ENCODE peak calls at places on chromosomes 13 and 19, in four cellular contexts. One of them, this sample, is unnamed.

GRCh38 chr13:99075268-99076191 is 97.7 kb upstream of the DOCK9 start:
- DNase-seq in nephron progenitor cell: no peak
- DNase-seq in tibial artery: no peak
- DNase-seq in left ventricle myocardium inferior: no peak
- DNase-seq in this sample: no peak

GRCh38 chr19:53877361-53877766 is 4.6 kb upstream of the PRKCG start:
- DNase-seq in nephron progenitor cell: no peak
- DNase-seq in tibial artery: no peak
- DNase-seq in left ventricle myocardium inferior: no peak
- DNase-seq in this sample: no peak

GRCh38 chr19:32895384-32895783 is 25.8 kb upstream of the SLC7A9 start:
- DNase-seq in nephron progenitor cell: no peak
- DNase-seq in tibial artery: no peak
- DNase-seq in left ventricle myocardium inferior: no peak
- DNase-seq in this sample: no peak

GRCh38 chr13:40220299-40220935 is 446.0 kb downstream of the FOXO1 start:
- DNase-seq in nephron progenitor cell: no peak
- DNase-seq in tibial artery: no peak
- DNase-seq in left ventricle myocardium inferior: no peak
- DNase-seq in this sample: no peak

GRCh38 chr19:46821512-46822359 is 28.9 kb downstream of the AP2S1 start:
- DNase-seq in nephron progenitor cell: no peak
- DNase-seq in tibial artery: no peak
- DNase-seq in left ventricle myocardium inferior: peak
- DNase-seq in this sample: peak

GRCh38 chr13:30892966-30893365 is 13.1 kb upstream of the MEDAG start:
- DNase-seq in nephron progenitor cell: peak
- DNase-seq in tibial artery: peak
- DNase-seq in left ventricle myocardium inferior: no peak
- DNase-seq in this sample: no peak

GRCh38 chr19:28239270-28239669 is 973.7 kb downstream of the UQCRFS1 start:
- DNase-seq in nephron progenitor cell: peak
- DNase-seq in tibial artery: no peak
- DNase-seq in left ventricle myocardium inferior: no peak
- DNase-seq in this sample: no peak

GRCh38 chr19:14505488-14506239 is 9.7 kb upstream of the GIPC1 start:
- DNase-seq in nephron progenitor cell: peak
- DNase-seq in tibial artery: no peak
- DNase-seq in left ventricle myocardium inferior: no peak
- DNase-seq in this sample: peak

DNA sequence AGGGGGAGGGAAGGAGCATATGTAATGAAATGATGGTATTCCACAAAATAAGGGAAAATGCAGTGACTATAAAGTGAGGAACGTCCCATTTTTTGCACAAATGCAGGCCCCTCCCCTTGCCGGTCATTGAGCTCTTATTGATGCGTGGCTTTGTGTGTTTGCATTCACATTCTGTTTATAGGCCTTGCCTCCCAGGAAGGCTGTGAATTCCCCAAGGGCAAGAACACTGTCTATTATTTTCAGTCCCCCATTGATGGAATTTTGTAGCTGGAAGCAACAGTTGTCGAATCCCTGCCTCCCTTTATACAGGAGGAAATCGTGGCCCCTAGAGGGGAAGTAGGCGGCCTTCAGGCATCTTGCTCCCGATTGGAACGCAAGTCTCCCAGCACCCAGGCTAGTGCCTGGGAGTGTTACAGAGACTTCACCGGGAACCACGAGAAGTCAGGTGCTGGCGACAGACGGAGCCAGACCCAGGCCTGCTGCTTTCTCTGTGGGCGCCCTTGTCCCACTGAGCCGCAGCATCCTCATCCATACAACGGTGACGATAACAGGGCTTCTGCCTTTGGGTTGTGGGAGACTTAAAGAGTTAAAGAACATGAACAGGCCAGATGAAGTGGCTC is 6.9 kb downstream of the SBSN start:
- DNase-seq in nephron progenitor cell: no peak
- DNase-seq in tibial artery: no peak
- DNase-seq in left ventricle myocardium inferior: no peak
- DNase-seq in this sample: no peak
- TF ChIP-seq CTCF in nephron progenitor cell: no peak
- TF ChIP-seq CTCF in tibial artery: no peak
- TF ChIP-seq CTCF in left ventricle myocardium inferior: no peak
- TF ChIP-seq CTCF in this sample: no peak

DNA sequence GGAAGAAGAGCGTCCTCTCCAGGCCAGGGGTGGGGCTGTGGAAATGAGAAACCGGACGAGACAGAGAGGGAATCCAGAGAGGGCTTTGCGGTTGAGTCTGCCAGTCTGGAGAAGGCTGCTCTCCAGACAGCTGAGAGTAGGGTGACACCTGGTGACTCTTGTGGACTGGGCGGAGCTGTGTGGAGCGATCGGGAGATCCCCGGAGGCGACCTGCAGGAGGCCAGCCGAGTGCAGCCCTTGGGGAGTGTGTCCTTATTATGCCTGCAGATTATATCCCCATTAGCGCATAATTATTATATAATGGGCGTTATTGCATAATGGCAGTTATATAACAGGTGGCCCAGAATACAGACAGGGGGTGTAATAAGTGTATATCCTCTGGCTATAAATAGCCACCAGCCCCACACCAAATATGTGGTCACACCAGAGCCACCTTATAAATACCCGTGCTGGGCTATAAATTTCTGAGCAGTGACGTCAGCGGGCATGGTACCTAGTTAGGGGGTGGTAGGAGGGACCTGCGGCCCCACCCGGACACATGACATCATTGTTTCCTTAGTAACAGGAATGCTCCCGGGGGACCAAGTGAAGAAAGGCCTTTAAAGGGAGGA is 41.2 kb downstream of the NFIX start:
- DNase-seq in nephron progenitor cell: no peak
- DNase-seq in tibial artery: peak
- DNase-seq in left ventricle myocardium inferior: no peak
- DNase-seq in this sample: no peak
- TF ChIP-seq CTCF in nephron progenitor cell: no peak
- TF ChIP-seq CTCF in tibial artery: no peak
- TF ChIP-seq CTCF in left ventricle myocardium inferior: no peak
- TF ChIP-seq CTCF in this sample: no peak

GRCh38 chr19:41408256-41408655 is 10.6 kb downstream of the BCKDHA start:
- DNase-seq in nephron progenitor cell: no peak
- DNase-seq in tibial artery: no peak
- DNase-seq in left ventricle myocardium inferior: no peak
- DNase-seq in this sample: no peak
- TF ChIP-seq CTCF in nephron progenitor cell: no peak
- TF ChIP-seq CTCF in tibial artery: no peak
- TF ChIP-seq CTCF in left ventricle myocardium inferior: peak
- TF ChIP-seq CTCF in this sample: no peak

DNA sequence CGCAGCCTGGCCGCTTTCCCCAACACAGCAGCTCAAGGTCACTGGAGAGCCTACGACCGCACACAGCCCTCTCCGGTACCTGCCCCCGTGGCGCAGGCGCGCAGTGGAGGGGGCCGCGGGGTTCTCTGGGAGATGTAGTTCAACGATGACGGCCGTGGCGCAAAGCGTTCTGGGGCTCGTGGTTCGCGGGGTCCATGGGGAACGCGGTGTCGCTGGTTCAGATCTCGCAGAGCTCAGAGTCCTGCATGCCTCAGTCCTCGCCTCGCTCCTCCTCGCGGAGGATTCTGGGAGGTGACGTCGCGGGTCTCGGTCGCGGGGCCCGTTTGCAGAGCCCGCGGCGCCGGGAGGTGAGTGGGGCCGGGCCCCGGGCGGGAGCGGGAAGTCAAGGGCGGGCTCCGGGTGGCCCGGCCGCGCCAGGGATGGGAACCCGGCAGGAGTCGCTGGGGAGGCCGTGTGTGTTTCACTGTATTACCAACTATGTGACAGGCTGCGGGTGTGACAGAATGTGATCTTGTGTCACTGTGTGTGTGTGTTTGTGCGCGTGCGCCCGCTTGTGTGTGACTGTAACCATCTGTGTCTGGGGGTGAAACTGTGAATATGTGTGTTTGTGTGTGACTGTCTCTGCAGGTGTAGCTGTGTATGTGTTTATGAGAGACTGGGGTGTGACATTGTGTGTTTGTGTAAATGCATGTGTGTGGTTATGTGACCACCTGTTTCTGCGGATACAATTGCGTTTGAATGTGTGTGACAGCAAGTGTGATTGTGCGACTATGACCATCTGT is at the start of gene ZNF527:
- DNase-seq in nephron progenitor cell: peak
- DNase-seq in tibial artery: peak
- DNase-seq in left ventricle myocardium inferior: peak
- DNase-seq in this sample: peak
- TF ChIP-seq CTCF in nephron progenitor cell: no peak
- TF ChIP-seq CTCF in tibial artery: peak
- TF ChIP-seq CTCF in left ventricle myocardium inferior: peak
- TF ChIP-seq CTCF in this sample: no peak

DNA sequence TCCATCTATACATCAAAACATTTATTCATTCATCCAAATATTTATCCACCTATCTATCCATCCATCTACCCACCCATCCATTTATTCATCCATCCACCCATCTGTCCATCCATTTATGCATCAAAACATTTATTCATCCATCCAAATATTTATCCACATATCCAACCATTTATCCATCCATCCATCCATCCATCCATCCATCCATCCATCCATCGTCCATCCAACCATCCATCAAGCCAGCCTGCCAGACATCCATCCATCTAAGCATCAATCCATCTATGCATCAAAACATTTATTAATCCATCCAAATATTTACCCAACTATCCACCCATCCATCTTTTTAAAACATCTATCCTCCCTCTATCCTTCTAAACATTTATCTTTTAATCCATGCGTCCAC is 62.2 kb downstream of the UNC13A start:
- DNase-seq in nephron progenitor cell: no peak
- DNase-seq in tibial artery: no peak
- DNase-seq in left ventricle myocardium inferior: no peak
- DNase-seq in this sample: no peak
- TF ChIP-seq CTCF in nephron progenitor cell: no peak
- TF ChIP-seq CTCF in tibial artery: no peak
- TF ChIP-seq CTCF in left ventricle myocardium inferior: no peak
- TF ChIP-seq CTCF in this sample: no peak

DNA sequence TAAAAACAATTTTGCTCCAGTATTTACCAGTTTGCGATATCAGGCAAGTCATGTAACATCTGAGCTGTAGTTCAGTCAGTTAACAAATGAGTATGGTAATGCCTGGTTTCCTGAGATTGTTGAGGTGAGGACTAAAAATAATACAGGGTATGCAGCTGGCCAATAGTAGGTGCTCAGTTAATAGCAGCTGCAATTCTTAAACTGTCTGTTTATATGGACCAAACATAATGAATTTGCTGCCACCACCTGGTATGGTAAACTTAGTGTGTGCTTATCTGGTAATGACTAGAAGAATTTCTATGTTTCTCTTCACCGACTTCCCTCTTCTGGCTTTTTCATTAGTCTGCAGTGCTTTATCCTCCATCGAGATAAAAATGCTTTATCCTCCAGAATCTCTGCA is 9.1 kb downstream of the ZMYM2 start:
- DNase-seq in nephron progenitor cell: no peak
- DNase-seq in tibial artery: no peak
- DNase-seq in left ventricle myocardium inferior: no peak
- DNase-seq in this sample: no peak
- TF ChIP-seq CTCF in nephron progenitor cell: no peak
- TF ChIP-seq CTCF in tibial artery: no peak
- TF ChIP-seq CTCF in left ventricle myocardium inferior: no peak
- TF ChIP-seq CTCF in this sample: no peak